ENCODE peak calls at places on chromosomes 4 and X, in eight cellular contexts. One of them, this sample, is unnamed.

GRCh38 chr4:56817840-56818491 is 3.5 kb downstream of the SPINK2 start:
- DNase-seq in A549: no peak
- DNase-seq in kidney epithelial cell: no peak
- DNase-seq in breast epithelium: no peak
- DNase-seq in brain microvascular endothelial cell: no peak
- DNase-seq in heart right ventricle: no peak
- DNase-seq in AG09319: no peak
- DNase-seq in AG09309: no peak
- DNase-seq in this sample: no peak

GRCh38 chrX:29215251-29215650 is 628.0 kb downstream of the IL1RAPL1 start:
- DNase-seq in breast epithelium: no peak
- DNase-seq in A549: no peak
- DNase-seq in heart right ventricle: no peak
- DNase-seq in AG09319: no peak
- DNase-seq in AG09309: no peak
- DNase-seq in kidney epithelial cell: no peak
- DNase-seq in brain microvascular endothelial cell: no peak
- DNase-seq in this sample: no peak

GRCh38 chrX:153794897-153795816 is 689 bp downstream of the SSR4 start:
- DNase-seq in AG09319: no peak
- DNase-seq in brain microvascular endothelial cell: no peak
- DNase-seq in breast epithelium: no peak
- DNase-seq in kidney epithelial cell: no peak
- DNase-seq in A549: no peak
- DNase-seq in AG09309: no peak
- DNase-seq in heart right ventricle: no peak
- DNase-seq in this sample: no peak

GRCh38 chrX:20974326-20974725 is 399.9 kb upstream of the CNKSR2 start:
- DNase-seq in AG09309: no peak
- DNase-seq in kidney epithelial cell: no peak
- DNase-seq in brain microvascular endothelial cell: no peak
- DNase-seq in breast epithelium: no peak
- DNase-seq in A549: no peak
- DNase-seq in AG09319: no peak
- DNase-seq in heart right ventricle: no peak
- DNase-seq in this sample: no peak

GRCh38 chr4:1520145-1520661 is 114.0 kb upstream of the NKX1-1 start:
- DNase-seq in kidney epithelial cell: no peak
- DNase-seq in brain microvascular endothelial cell: no peak
- DNase-seq in breast epithelium: no peak
- DNase-seq in heart right ventricle: peak; percentile 30
- DNase-seq in AG09309: no peak
- DNase-seq in AG09319: no peak
- DNase-seq in A549: no peak
- DNase-seq in this sample: no peak

GRCh38 chr4:76426272-76426671 is 5.3 kb upstream of the CCDC158 start:
- DNase-seq in breast epithelium: no peak
- DNase-seq in AG09319: no peak
- DNase-seq in heart right ventricle: no peak
- DNase-seq in AG09309: no peak
- DNase-seq in brain microvascular endothelial cell: no peak
- DNase-seq in A549: no peak
- DNase-seq in kidney epithelial cell: no peak
- DNase-seq in this sample: no peak

GRCh38 chrX:40167240-40168182 is 69.8 kb upstream of the BCOR start:
- DNase-seq in heart right ventricle: no peak
- DNase-seq in brain microvascular endothelial cell: no peak
- DNase-seq in kidney epithelial cell: no peak
- DNase-seq in breast epithelium: no peak
- DNase-seq in AG09319: no peak
- DNase-seq in A549: no peak
- DNase-seq in AG09309: no peak
- DNase-seq in this sample: no peak

GRCh38 chrX:120755066-120755846 is 120.4 kb downstream of the CT47B1 start:
- DNase-seq in brain microvascular endothelial cell: no peak
- DNase-seq in AG09309: no peak
- DNase-seq in A549: no peak
- DNase-seq in breast epithelium: no peak
- DNase-seq in AG09319: no peak
- DNase-seq in heart right ventricle: no peak
- DNase-seq in kidney epithelial cell: no peak
- DNase-seq in this sample: no peak

GRCh38 chrX:115531818-115532403 is 29.1 kb upstream of the PLS3 start:
- DNase-seq in breast epithelium: no peak
- DNase-seq in heart right ventricle: no peak
- DNase-seq in AG09319: no peak
- DNase-seq in kidney epithelial cell: no peak
- DNase-seq in AG09309: no peak
- DNase-seq in A549: no peak
- DNase-seq in brain microvascular endothelial cell: peak; percentile 28
- DNase-seq in this sample: no peak

GRCh38 chrX:91081873-91082272 is 352.8 kb upstream of the PABPC5 start:
- DNase-seq in heart right ventricle: no peak
- DNase-seq in kidney epithelial cell: no peak
- DNase-seq in AG09319: no peak
- DNase-seq in A549: no peak
- DNase-seq in brain microvascular endothelial cell: no peak
- DNase-seq in AG09309: no peak
- DNase-seq in breast epithelium: no peak
- DNase-seq in this sample: no peak

GRCh38 chr4:174635732-174636131 is 113.4 kb upstream of the HPGD start:
- DNase-seq in brain microvascular endothelial cell: no peak
- DNase-seq in A549: no peak
- DNase-seq in kidney epithelial cell: no peak
- DNase-seq in breast epithelium: no peak
- DNase-seq in heart right ventricle: no peak
- DNase-seq in AG09319: no peak
- DNase-seq in AG09309: no peak
- DNase-seq in this sample: no peak

GRCh38 chr4:164730705-164731393 is 23.1 kb upstream of the SMIM31 start:
- DNase-seq in breast epithelium: no peak
- DNase-seq in kidney epithelial cell: no peak
- DNase-seq in brain microvascular endothelial cell: no peak
- DNase-seq in heart right ventricle: no peak
- DNase-seq in AG09319: no peak
- DNase-seq in AG09309: no peak
- DNase-seq in A549: no peak
- DNase-seq in this sample: no peak

GRCh38 chrX:132958086-132958703 is at the start of gene HS6ST2:
- DNase-seq in AG09309: no peak
- DNase-seq in breast epithelium: no peak
- DNase-seq in heart right ventricle: peak; percentile 10
- DNase-seq in A549: no peak
- DNase-seq in brain microvascular endothelial cell: no peak
- DNase-seq in AG09319: no peak
- DNase-seq in kidney epithelial cell: no peak
- DNase-seq in this sample: peak; percentile 34

GRCh38 chr4:168409089-168409801 is 71.0 kb downstream of the DDX60L start:
- DNase-seq in brain microvascular endothelial cell: no peak
- DNase-seq in breast epithelium: no peak
- DNase-seq in kidney epithelial cell: no peak
- DNase-seq in AG09309: peak; percentile 4
- DNase-seq in AG09319: no peak
- DNase-seq in heart right ventricle: no peak
- DNase-seq in A549: no peak
- DNase-seq in this sample: no peak

GRCh38 chr4:33160126-33160525 is 2440.0 kb downstream of the PCDH7 start:
- DNase-seq in brain microvascular endothelial cell: peak; percentile 5
- DNase-seq in breast epithelium: no peak
- DNase-seq in heart right ventricle: no peak
- DNase-seq in AG09319: peak; percentile 5
- DNase-seq in A549: no peak
- DNase-seq in AG09309: peak; percentile 16
- DNase-seq in kidney epithelial cell: no peak
- DNase-seq in this sample: no peak

GRCh38 chr4:143025111-143025704 is 159.5 kb upstream of the USP38 start:
- DNase-seq in A549: no peak
- DNase-seq in AG09319: peak; percentile 4
- DNase-seq in breast epithelium: no peak
- DNase-seq in brain microvascular endothelial cell: peak; percentile 17
- DNase-seq in heart right ventricle: no peak
- DNase-seq in AG09309: peak; percentile 20
- DNase-seq in kidney epithelial cell: peak; percentile 25
- DNase-seq in this sample: no peak

GRCh38 chrX:10370976-10371375 is 214.2 kb downstream of the CLCN4 start:
- DNase-seq in AG09319: no peak
- DNase-seq in kidney epithelial cell: no peak
- DNase-seq in breast epithelium: no peak
- DNase-seq in A549: no peak
- DNase-seq in heart right ventricle: no peak
- DNase-seq in brain microvascular endothelial cell: no peak
- DNase-seq in AG09309: no peak
- DNase-seq in this sample: no peak

GRCh38 chr4:127103723-127104122 is 529.0 kb upstream of the INTU start:
- DNase-seq in heart right ventricle: no peak
- DNase-seq in AG09309: no peak
- DNase-seq in breast epithelium: no peak
- DNase-seq in kidney epithelial cell: no peak
- DNase-seq in AG09319: no peak
- DNase-seq in A549: no peak
- DNase-seq in brain microvascular endothelial cell: no peak
- DNase-seq in this sample: no peak

GRCh38 chr4:85168456-85168855 is 202.0 kb upstream of the WDFY3 start:
- DNase-seq in brain microvascular endothelial cell: no peak
- DNase-seq in AG09309: no peak
- DNase-seq in A549: no peak
- DNase-seq in heart right ventricle: no peak
- DNase-seq in breast epithelium: no peak
- DNase-seq in kidney epithelial cell: no peak
- DNase-seq in AG09319: no peak
- DNase-seq in this sample: no peak

GRCh38 chr4:85170241-85170640 is 203.8 kb upstream of the WDFY3 start:
- DNase-seq in kidney epithelial cell: no peak
- DNase-seq in AG09319: no peak
- DNase-seq in heart right ventricle: no peak
- DNase-seq in A549: no peak
- DNase-seq in brain microvascular endothelial cell: no peak
- DNase-seq in breast epithelium: no peak
- DNase-seq in AG09309: no peak
- DNase-seq in this sample: no peak

GRCh38 chr4:85166318-85166717 is 199.8 kb upstream of the WDFY3 start:
- DNase-seq in AG09309: no peak
- DNase-seq in A549: no peak
- DNase-seq in brain microvascular endothelial cell: no peak
- DNase-seq in kidney epithelial cell: no peak
- DNase-seq in AG09319: no peak
- DNase-seq in breast epithelium: no peak
- DNase-seq in heart right ventricle: no peak
- DNase-seq in this sample: no peak

GRCh38 chr4:85165808-85166207 is 199.3 kb upstream of the WDFY3 start:
- DNase-seq in breast epithelium: no peak
- DNase-seq in A549: no peak
- DNase-seq in heart right ventricle: no peak
- DNase-seq in brain microvascular endothelial cell: no peak
- DNase-seq in AG09319: no peak
- DNase-seq in AG09309: no peak
- DNase-seq in kidney epithelial cell: no peak
- DNase-seq in this sample: no peak
- TF ChIP-seq CTCF in breast epithelium: no peak
- TF ChIP-seq CTCF in A549: no peak
- TF ChIP-seq CTCF in heart right ventricle: no peak
- TF ChIP-seq CTCF in brain microvascular endothelial cell: no peak
- TF ChIP-seq CTCF in AG09319: no peak
- TF ChIP-seq CTCF in AG09309: no peak
- TF ChIP-seq CTCF in kidney epithelial cell: no peak
- TF ChIP-seq CTCF in this sample: no peak

DNA sequence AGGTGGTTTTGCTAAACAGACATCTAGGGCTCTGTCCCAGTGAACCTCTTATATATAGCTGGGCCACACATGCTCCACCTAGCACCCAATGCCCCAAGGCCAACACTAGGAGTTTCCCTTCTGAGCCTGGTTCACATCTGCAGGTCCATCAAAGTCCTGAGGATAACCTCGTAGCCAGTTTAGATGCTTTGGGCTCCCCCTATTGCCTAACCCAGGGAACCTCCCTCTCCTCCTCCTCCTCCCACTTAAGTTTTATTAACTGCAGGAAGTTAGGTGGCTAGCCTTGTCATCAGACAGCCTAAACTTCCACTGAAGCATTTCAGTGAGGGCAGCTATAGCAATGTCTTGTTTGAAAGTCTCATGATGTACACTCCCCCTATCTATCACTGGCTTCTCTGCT is 88.0 kb downstream of the GUCY2F start:
- DNase-seq in AG09309: no peak
- DNase-seq in AG09319: no peak
- DNase-seq in breast epithelium: no peak
- DNase-seq in heart right ventricle: no peak
- DNase-seq in A549: no peak
- DNase-seq in kidney epithelial cell: no peak
- DNase-seq in brain microvascular endothelial cell: no peak
- DNase-seq in this sample: no peak
- TF ChIP-seq CTCF in AG09309: no peak
- TF ChIP-seq CTCF in AG09319: no peak
- TF ChIP-seq CTCF in breast epithelium: no peak
- TF ChIP-seq CTCF in heart right ventricle: no peak
- TF ChIP-seq CTCF in A549: no peak
- TF ChIP-seq CTCF in kidney epithelial cell: no peak
- TF ChIP-seq CTCF in brain microvascular endothelial cell: peak; percentile 31
- TF ChIP-seq CTCF in this sample: no peak

GRCh38 chr4:101039367-101039766 is 308.0 kb downstream of the PPP3CA start:
- DNase-seq in heart right ventricle: no peak
- DNase-seq in AG09319: no peak
- DNase-seq in breast epithelium: no peak
- DNase-seq in brain microvascular endothelial cell: no peak
- DNase-seq in kidney epithelial cell: no peak
- DNase-seq in A549: no peak
- DNase-seq in AG09309: no peak
- DNase-seq in this sample: no peak
- TF ChIP-seq CTCF in heart right ventricle: no peak
- TF ChIP-seq CTCF in AG09319: no peak
- TF ChIP-seq CTCF in breast epithelium: no peak
- TF ChIP-seq CTCF in brain microvascular endothelial cell: no peak
- TF ChIP-seq CTCF in kidney epithelial cell: no peak
- TF ChIP-seq CTCF in A549: no peak
- TF ChIP-seq CTCF in AG09309: no peak
- TF ChIP-seq CTCF in this sample: no peak

GRCh38 chrX:19599253-19599652 is 83.9 kb upstream of the MAP3K15 start:
- DNase-seq in AG09309: no peak
- DNase-seq in AG09319: no peak
- DNase-seq in heart right ventricle: no peak
- DNase-seq in kidney epithelial cell: no peak
- DNase-seq in A549: no peak
- DNase-seq in breast epithelium: no peak
- DNase-seq in brain microvascular endothelial cell: no peak
- DNase-seq in this sample: no peak

GRCh38 chrX:19589105-19589504 is 73.8 kb upstream of the MAP3K15 start:
- DNase-seq in AG09319: no peak
- DNase-seq in heart right ventricle: no peak
- DNase-seq in breast epithelium: no peak
- DNase-seq in A549: no peak
- DNase-seq in AG09309: no peak
- DNase-seq in kidney epithelial cell: no peak
- DNase-seq in brain microvascular endothelial cell: no peak
- DNase-seq in this sample: no peak

GRCh38 chrX:19592952-19593351 is 77.6 kb upstream of the MAP3K15 start:
- DNase-seq in A549: no peak
- DNase-seq in AG09319: no peak
- DNase-seq in brain microvascular endothelial cell: no peak
- DNase-seq in heart right ventricle: no peak
- DNase-seq in AG09309: no peak
- DNase-seq in breast epithelium: no peak
- DNase-seq in kidney epithelial cell: no peak
- DNase-seq in this sample: no peak

GRCh38 chrX:19595036-19595435 is 79.7 kb upstream of the MAP3K15 start:
- DNase-seq in AG09319: no peak
- DNase-seq in breast epithelium: no peak
- DNase-seq in A549: no peak
- DNase-seq in kidney epithelial cell: no peak
- DNase-seq in AG09309: no peak
- DNase-seq in heart right ventricle: no peak
- DNase-seq in brain microvascular endothelial cell: no peak
- DNase-seq in this sample: no peak

GRCh38 chrX:19593684-19594083 is 78.4 kb upstream of the MAP3K15 start:
- DNase-seq in heart right ventricle: no peak
- DNase-seq in AG09309: no peak
- DNase-seq in A549: peak; percentile 27
- DNase-seq in AG09319: peak; percentile 14
- DNase-seq in breast epithelium: no peak
- DNase-seq in brain microvascular endothelial cell: peak; percentile 16
- DNase-seq in kidney epithelial cell: peak; percentile 9
- DNase-seq in this sample: no peak
- TF ChIP-seq CTCF in heart right ventricle: peak; percentile 53
- TF ChIP-seq CTCF in AG09309: peak; percentile 57
- TF ChIP-seq CTCF in A549: peak; percentile 62
- TF ChIP-seq CTCF in AG09319: peak; percentile 38
- TF ChIP-seq CTCF in breast epithelium: peak; percentile 9
- TF ChIP-seq CTCF in brain microvascular endothelial cell: peak; percentile 51
- TF ChIP-seq CTCF in kidney epithelial cell: peak; percentile 38
- TF ChIP-seq CTCF in this sample: peak; percentile 57